ENCODE peak calls at places on chromosomes 11 and 22, in six cellular contexts. One of them, this sample, is unnamed.

GRCh38 chr11:86954288-86955110 is 696 bp downstream of the FZD4 start:
- DNase-seq in renal cortical epithelial cell: no peak
- DNase-seq in activated CD4-positive, CD25-positive, alpha-beta regulatory T cell: no peak
- DNase-seq in GM12891: peak
- DNase-seq in EH: peak
- DNase-seq in HCT116: no peak
- DNase-seq in this sample: peak

GRCh38 chr11:112961146-112961668 is at the start of gene NCAM1:
- DNase-seq in renal cortical epithelial cell: peak
- DNase-seq in activated CD4-positive, CD25-positive, alpha-beta regulatory T cell: no peak
- DNase-seq in EH: peak
- DNase-seq in GM12891: peak
- DNase-seq in HCT116: peak
- DNase-seq in this sample: peak

GRCh38 chr11:47004595-47005033 is 68.1 kb downstream of the CSTPP1 start:
- DNase-seq in HCT116: no peak
- DNase-seq in GM12891: no peak
- DNase-seq in renal cortical epithelial cell: peak
- DNase-seq in EH: peak
- DNase-seq in activated CD4-positive, CD25-positive, alpha-beta regulatory T cell: no peak
- DNase-seq in this sample: no peak

GRCh38 chr22:27110985-27111451 is 453.6 kb downstream of the MIAT start:
- DNase-seq in renal cortical epithelial cell: no peak
- DNase-seq in activated CD4-positive, CD25-positive, alpha-beta regulatory T cell: no peak
- DNase-seq in EH: peak
- DNase-seq in GM12891: no peak
- DNase-seq in HCT116: no peak
- DNase-seq in this sample: no peak

GRCh38 chr11:81007046-81007445 is 1566.2 kb upstream of the TENM4 start:
- DNase-seq in renal cortical epithelial cell: peak
- DNase-seq in GM12891: no peak
- DNase-seq in activated CD4-positive, CD25-positive, alpha-beta regulatory T cell: no peak
- DNase-seq in HCT116: no peak
- DNase-seq in EH: no peak
- DNase-seq in this sample: no peak

GRCh38 chr11:33545941-33546340 is 154.7 kb downstream of the C11orf91 start:
- DNase-seq in HCT116: no peak
- DNase-seq in GM12891: no peak
- DNase-seq in EH: peak
- DNase-seq in renal cortical epithelial cell: no peak
- DNase-seq in activated CD4-positive, CD25-positive, alpha-beta regulatory T cell: no peak
- DNase-seq in this sample: no peak

GRCh38 chr22:47091241-47091691 is 328.8 kb downstream of the TBC1D22A start:
- DNase-seq in renal cortical epithelial cell: no peak
- DNase-seq in GM12891: no peak
- DNase-seq in EH: no peak
- DNase-seq in activated CD4-positive, CD25-positive, alpha-beta regulatory T cell: peak
- DNase-seq in HCT116: no peak
- DNase-seq in this sample: no peak

GRCh38 chr11:8531312-8531711 is 62.7 kb downstream of the STK33 start:
- DNase-seq in renal cortical epithelial cell: no peak
- DNase-seq in HCT116: no peak
- DNase-seq in GM12891: no peak
- DNase-seq in activated CD4-positive, CD25-positive, alpha-beta regulatory T cell: no peak
- DNase-seq in EH: peak
- DNase-seq in this sample: no peak